ENCODE peak calls at places on chromosomes 7 and 10, in four cellular contexts. Y is HFFc6, H is NCI-H1694 treated with DMSO at 0.1 percent for 48 hours, Q is T-cell. T is an unnamed sample.

GRCh38 chr10:69403519-69403918 is 13.2 kb downstream of the TACR2 start:
- DNase-seq in Y (peak; percentile 72), H (no peak), Q (no peak), T (no peak)

GRCh38 chr7:32515890-32516550 is 20.7 kb downstream of the AVL9 start:
- DNase-seq in Y (no peak), H (no peak), Q (no peak), T (no peak)

GRCh38 chr10:599767-600166 is 89.7 kb downstream of the DIP2C start:
- DNase-seq in Y (no peak), H (no peak), Q (no peak), T (no peak)

GRCh38 chr10:15571570-15571969 is 148.2 kb downstream of the ITGA8 start:
- DNase-seq in Y (peak; percentile 28), H (no peak), Q (no peak), T (no peak)

GRCh38 chr10:132098539-132099421 is 33.0 kb downstream of the JAKMIP3 start:
- DNase-seq in Y (no peak), H (no peak), Q (no peak), T (no peak)

GRCh38 chr7:23969443-23969842 is 259.4 kb downstream of the STK31 start:
- DNase-seq in Y (no peak), H (no peak), Q (no peak), T (no peak)

GRCh38 chr7:99805641-99806040 is 21.7 kb upstream of the CYP3A4 start:
- DNase-seq in Y (no peak), H (no peak), Q (no peak), T (no peak)

GRCh38 chr7:101717986-101718746 is 89.1 kb upstream of the MYL10 start:
- DNase-seq in Y (peak; percentile 69), H (no peak), Q (no peak), T (no peak)

GRCh38 chr10:71286521-71287294 is 32.4 kb upstream of the SLC29A3 start:
- DNase-seq in Y (no peak), H (no peak), Q (no peak), T (no peak)

GRCh38 chr10:60099998-60100747 is 193.8 kb upstream of the CCDC6 start:
- DNase-seq in Y (peak; percentile 64), H (peak; percentile 46), Q (no peak), T (no peak)

GRCh38 chr7:32390210-32390609 is 100.0 kb downstream of the LSM5 start:
- DNase-seq in Y (no peak), H (no peak), Q (no peak), T (no peak)

GRCh38 chr10:96233959-96234358 is 37.4 kb downstream of the BLNK start:
- DNase-seq in Y (no peak), H (no peak), Q (no peak), T (no peak)

GRCh38 chr7:19552576-19552975 is 156.3 kb downstream of the POLR1F start:
- DNase-seq in Y (no peak), H (no peak), Q (no peak), T (no peak)

GRCh38 chr10:100879741-100880360 is 32.9 kb upstream of the SLF2 start:
- DNase-seq in Y (no peak), H (no peak), Q (no peak), T (no peak)

GRCh38 chr7:139990142-139990535 is 72.6 kb downstream of the PARP12 start:
- DNase-seq in Y (no peak), H (no peak), Q (no peak), T (no peak)

GRCh38 chr10:79400567-79401004 is 44.8 kb downstream of the ZCCHC24 start:
- DNase-seq in Y (no peak), H (no peak), Q (peak; percentile 37), T (no peak)

GRCh38 chr7:83936056-83936703 is 258.4 kb downstream of the SEMA3A start:
- DNase-seq in Y (peak; percentile 68), H (peak; percentile 41), Q (peak; percentile 30), T (peak; percentile 7)

GRCh38 chr10:98302711-98303365 is 34.8 kb upstream of the LOXL4 start:
- DNase-seq in Y (no peak), H (peak; percentile 21), Q (no peak), T (no peak)

GRCh38 chr7:74194686-74195085 is 15.1 kb upstream of the LAT2 start:
- DNase-seq in Y (no peak), H (no peak), Q (no peak), T (no peak)

GRCh38 chr7:128153436-128153835 is 87.6 kb upstream of the LEP start:
- DNase-seq in Y (no peak), H (no peak), Q (no peak), T (no peak)

GRCh38 chr7:1741246-1741645 is 71.2 kb downstream of the ELFN1 start:
- DNase-seq in Y (no peak), H (no peak), Q (no peak), T (no peak)

GRCh38 chr7:22611758-22612079 is 111.7 kb upstream of the STEAP1B start:
- DNase-seq in Y (no peak), H (no peak), Q (no peak), T (no peak)

GRCh38 chr10:69728335-69728861 is 73.3 kb upstream of the COL13A1 start:
- DNase-seq in Y (peak; percentile 80), H (no peak), Q (no peak), T (no peak)

GRCh38 chr10:61655335-61655851 is 7.3 kb upstream of the CABCOCO1 start:
- DNase-seq in Y (no peak), H (no peak), Q (no peak), T (no peak)

GRCh38 chr7:500521-501420 is 18.9 kb downstream of the PDGFA start:
- DNase-seq in Y (no peak), H (no peak), Q (no peak), T (no peak)

GRCh38 chr7:158881731-158882130 is 25.4 kb downstream of the DYNC2I1 start:
- DNase-seq in Y (no peak), H (no peak), Q (no peak), T (no peak)

GRCh38 chr10:10794776-10795175 is 222.9 kb upstream of the CELF2 start:
- DNase-seq in Y (no peak), H (no peak), Q (no peak), T (no peak)

GRCh38 chr10:21020545-21020944 is 123.4 kb upstream of the NEBL start:
- DNase-seq in Y (no peak), H (no peak), Q (no peak), T (peak; percentile 45)

GRCh38 chr10:96255569-96256335 is 15.6 kb downstream of the BLNK start:
- DNase-seq in Y (no peak), H (peak; percentile 67), Q (no peak), T (no peak)

GRCh38 chr7:44177570-44178131 is 11.6 kb downstream of the GCK start:
- DNase-seq in Y (no peak), H (peak; percentile 34), Q (no peak), T (no peak)

GRCh38 chr7:34236839-34237492 is 331.6 kb downstream of the BMPER start:
- DNase-seq in Y (no peak), H (no peak), Q (no peak), T (no peak)

GRCh38 chr10:58531084-58531695 is 18.5 kb downstream of the BICC1 start:
- DNase-seq in Y (peak; percentile 73), H (peak; percentile 4), Q (no peak), T (peak; percentile 30)

GRCh38 chr10:88676283-88677060 is 12.2 kb downstream of the LIPF start:
- DNase-seq in Y (no peak), H (no peak), Q (no peak), T (no peak)

GRCh38 chr7:72123913-72124312 is 288.2 kb downstream of the CALN1 start:
- DNase-seq in Y (no peak), H (no peak), Q (no peak), T (no peak)

T was measured in iPS DF 19.7.